ENCODE peak calls at places on chromosomes 4 and X, in ten cellular contexts. X is activated CD8-positive, alpha-beta memory T cell treated with anti-CD3 and anti-CD28 coated beads for 48 hours; W is cerebellar nuclear complex; E is H4; C is ureter; K is left ventricle myocardium inferior; Y is naive thymus-derived CD4-positive, alpha-beta T cell; S is GM04504; O is astrocyte of the spinal cord; G is astrocyte. Z is an unnamed sample.

GRCh38 chrX:23246001-23246400 is 88.6 kb upstream of the PTCHD1 start:
- DNase-seq in X (no peak), W (no peak), E (peak; percentile 51), C (no peak), K (no peak), Y (no peak), S (no peak), O (peak; percentile 62), G (peak; percentile 80), Z (no peak)

GRCh38 chrX:35919536-35920309 is at the start of gene CFAP47:
- DNase-seq in X (no peak), W (no peak), E (peak; percentile 46), C (no peak), K (no peak), Y (no peak), S (no peak), O (peak; percentile 1), G (no peak), Z (peak; percentile 11)

GRCh38 chr4:101200561-101200960 is 146.8 kb downstream of the PPP3CA start:
- DNase-seq in X (no peak), W (no peak), E (peak; percentile 69), C (no peak), K (no peak), Y (no peak), S (peak; percentile 69), O (peak; percentile 93), G (peak; percentile 96), Z (no peak)

GRCh38 chrX:39327255-39327654 is 526.0 kb downstream of the MID1IP1 start:
- DNase-seq in X (no peak), W (no peak), E (no peak), C (no peak), K (no peak), Y (no peak), S (no peak), O (no peak), G (no peak), Z (no peak)

GRCh38 chrX:123060986-123061385 is 123.1 kb upstream of the GRIA3 start:
- DNase-seq in X (no peak), W (no peak), E (no peak), C (no peak), K (no peak), Y (no peak), S (no peak), O (no peak), G (no peak), Z (no peak)

GRCh38 chr4:78565971-78566372 is 14.4 kb downstream of the ANXA3 start:
- DNase-seq in X (no peak), W (no peak), E (peak; percentile 35), C (no peak), K (no peak), Y (no peak), S (no peak), O (no peak), G (peak; percentile 85), Z (no peak)

GRCh38 chr4:159374749-159375535 is 272.1 kb downstream of the RAPGEF2 start:
- DNase-seq in X (no peak), W (no peak), E (no peak), C (no peak), K (no peak), Y (no peak), S (no peak), O (peak; percentile 50), G (peak; percentile 72), Z (no peak)

GRCh38 chrX:13398073-13398823 is 78.4 kb upstream of the ATXN3L start:
- DNase-seq in X (no peak), W (no peak), E (peak; percentile 99), C (peak; percentile 57), K (no peak), Y (no peak), S (peak; percentile 99), O (peak; percentile 98), G (peak; percentile 100), Z (no peak)

GRCh38 chr4:76806336-76806735 is 91.6 kb downstream of the SOWAHB start:
- DNase-seq in X (no peak), W (no peak), E (no peak), C (no peak), K (no peak), Y (no peak), S (no peak), O (no peak), G (peak; percentile 83), Z (no peak)

GRCh38 chr4:151719045-151719743 is 41.6 kb downstream of the GATB start:
- DNase-seq in X (no peak), W (no peak), E (no peak), C (no peak), K (peak; percentile 45), Y (no peak), S (no peak), O (peak; percentile 30), G (no peak), Z (no peak)

GRCh38 chr4:185847352-185848078 is 35.5 kb upstream of the SORBS2 start:
- DNase-seq in X (no peak), W (no peak), E (peak; percentile 42), C (no peak), K (peak; percentile 76), Y (no peak), S (peak; percentile 45), O (peak; percentile 69), G (peak; percentile 84), Z (no peak)

GRCh38 chrX:133653363-133653762 is 238.1 kb upstream of the GPC4 start:
- DNase-seq in X (no peak), W (no peak), E (no peak), C (no peak), K (no peak), Y (no peak), S (no peak), O (no peak), G (no peak), Z (no peak)

GRCh38 chr4:151376540-151376939 is 32.4 kb upstream of the FHIP1A start:
- DNase-seq in X (no peak), W (no peak), E (no peak), C (no peak), K (no peak), Y (no peak), S (no peak), O (no peak), G (no peak), Z (no peak)

GRCh38 chr4:30429813-30430466 is 290.2 kb upstream of the PCDH7 start:
- DNase-seq in X (no peak), W (no peak), E (peak; percentile 64), C (no peak), K (no peak), Y (no peak), S (no peak), O (peak; percentile 89), G (peak; percentile 81), Z (no peak)

GRCh38 chrX:82765806-82766205 is 742.3 kb upstream of the POU3F4 start:
- DNase-seq in X (no peak), W (no peak), E (peak; percentile 2), C (no peak), K (no peak), Y (no peak), S (no peak), O (peak; percentile 44), G (no peak), Z (no peak)

GRCh38 chrX:132594129-132594528 is 105.3 kb upstream of the MBNL3 start:
- DNase-seq in X (no peak), W (no peak), E (no peak), C (no peak), K (no peak), Y (no peak), S (no peak), O (no peak), G (peak; percentile 15), Z (no peak)

GRCh38 chr4:38896940-38897339 is 29.3 kb downstream of the FAM114A1 start:
- DNase-seq in X (no peak), W (no peak), E (no peak), C (no peak), K (no peak), Y (no peak), S (no peak), O (no peak), G (no peak), Z (no peak)

GRCh38 chrX:97315939-97316338 is 432.2 kb downstream of the RPA4 start:
- DNase-seq in X (no peak), W (no peak), E (peak; percentile 7), C (no peak), K (no peak), Y (no peak), S (no peak), O (no peak), G (no peak), Z (no peak)

GRCh38 chrX:138058931-138059330 is 493.0 kb downstream of the ZIC3 start:
- DNase-seq in X (no peak), W (no peak), E (no peak), C (no peak), K (no peak), Y (no peak), S (no peak), O (no peak), G (no peak), Z (no peak)

GRCh38 chr4:157223446-157223845 is 2.9 kb downstream of the GRIA2 start:
- DNase-seq in X (no peak), W (no peak), E (no peak), C (no peak), K (no peak), Y (no peak), S (no peak), O (no peak), G (no peak), Z (no peak)

GRCh38 chrX:112814496-112814895 is 26.1 kb downstream of the AMOT start:
- DNase-seq in X (no peak), W (no peak), E (no peak), C (no peak), K (no peak), Y (no peak), S (no peak), O (no peak), G (no peak), Z (no peak)

GRCh38 chr4:127239902-127240575 is 392.7 kb upstream of the INTU start:
- DNase-seq in X (no peak), W (no peak), E (no peak), C (no peak), K (no peak), Y (no peak), S (no peak), O (no peak), G (no peak), Z (no peak)

GRCh38 chr4:145808021-145808650 is 128.2 kb downstream of the C4orf51 start:
- DNase-seq in X (no peak), W (no peak), E (peak; percentile 91), C (no peak), K (no peak), Y (no peak), S (peak; percentile 76), O (peak; percentile 96), G (peak; percentile 96), Z (no peak)

GRCh38 chrX:15401373-15401772 is 17.2 kb upstream of the VEGFD start:
- DNase-seq in X (no peak), W (no peak), E (no peak), C (no peak), K (no peak), Y (no peak), S (no peak), O (no peak), G (no peak), Z (no peak)

GRCh38 chr4:25667931-25668557 is 12.4 kb downstream of the SLC34A2 start:
- DNase-seq in X (no peak), W (no peak), E (no peak), C (no peak), K (no peak), Y (no peak), S (no peak), O (no peak), G (peak; percentile 63), Z (no peak)

GRCh38 chr4:48047896-48048295 is 31.3 kb downstream of the NIPAL1 start:
- DNase-seq in X (no peak), W (no peak), E (no peak), C (no peak), K (peak; percentile 35), Y (no peak), S (no peak), O (no peak), G (no peak), Z (no peak)

GRCh38 chr4:121873604-121874003 is 3.3 kb upstream of the BBS7 start:
- DNase-seq in X (no peak), W (no peak), E (peak; percentile 26), C (no peak), K (no peak), Y (no peak), S (peak; percentile 9), O (no peak), G (no peak), Z (no peak)

GRCh38 chrX:101260435-101260834 is 30.7 kb downstream of the TAF7L start:
- DNase-seq in X (no peak), W (no peak), E (no peak), C (no peak), K (no peak), Y (no peak), S (no peak), O (no peak), G (no peak), Z (no peak)